ENCODE peak calls at places on chromosomes 4 and X, in ten cellular contexts. X, L, S, Z, M, V, T, I, K and F are unnamed samples.

GRCh38 chr4:189974056-189974455 is 33.4 kb downstream of the FRG1 start:
- DNase-seq in X (no peak), L (no peak), S (no peak), Z (peak), M (no peak), V (peak), T (no peak), I (no peak), K (no peak), F (no peak)

GRCh38 chrX:119871245-119871598 is 311 bp downstream of the RNF113A start:
- DNase-seq in X (no peak), L (no peak), S (no peak), Z (no peak), M (peak), V (no peak), T (no peak), I (no peak), K (no peak), F (no peak)

GRCh38 chr4:66355328-66355727 is 685.0 kb upstream of the EPHA5 start:
- DNase-seq in X (no peak), L (no peak), S (no peak), Z (no peak), M (no peak), V (no peak), T (no peak), I (no peak), K (no peak), F (no peak)

GRCh38 chr4:169383724-169384123 is 113.0 kb upstream of the SH3RF1 start:
- DNase-seq in X (no peak), L (no peak), S (no peak), Z (no peak), M (no peak), V (peak), T (no peak), I (no peak), K (no peak), F (no peak)

GRCh38 chr4:5037553-5038551 is 13.4 kb upstream of the STK32B start:
- DNase-seq in X (no peak), L (no peak), S (no peak), Z (no peak), M (no peak), V (peak), T (no peak), I (no peak), K (no peak), F (no peak)

GRCh38 chr4:83308672-83309071 is 24.1 kb upstream of the COQ2 start:
- DNase-seq in X (no peak), L (peak), S (no peak), Z (no peak), M (no peak), V (no peak), T (no peak), I (peak), K (no peak), F (no peak)

GRCh38 chr4:101022151-101023024 is 324.9 kb downstream of the PPP3CA start:
- DNase-seq in X (no peak), L (no peak), S (no peak), Z (no peak), M (no peak), V (peak), T (no peak), I (no peak), K (no peak), F (no peak)

GRCh38 chr4:102713096-102713495 is 47.7 kb downstream of the MANBA start:
- DNase-seq in X (no peak), L (no peak), S (no peak), Z (no peak), M (no peak), V (peak), T (no peak), I (no peak), K (no peak), F (no peak)

GRCh38 chr4:73508651-73509050 is 27.1 kb downstream of the AFM start:
- DNase-seq in X (no peak), L (no peak), S (no peak), Z (no peak), M (no peak), V (no peak), T (no peak), I (no peak), K (no peak), F (peak)

GRCh38 chrX:103338663-103339062 is 8.6 kb downstream of the TCEAL7 start:
- DNase-seq in X (no peak), L (no peak), S (no peak), Z (no peak), M (no peak), V (no peak), T (no peak), I (no peak), K (no peak), F (no peak)

GRCh38 chr4:78426972-78427371 is 124.6 kb upstream of the ANXA3 start:
- DNase-seq in X (no peak), L (no peak), S (no peak), Z (no peak), M (no peak), V (no peak), T (no peak), I (no peak), K (no peak), F (no peak)

GRCh38 chr4:181756451-181756850 is 486.8 kb upstream of the TENM3 start:
- DNase-seq in X (no peak), L (peak), S (no peak), Z (no peak), M (no peak), V (no peak), T (no peak), I (no peak), K (no peak), F (no peak)